ENCODE peak calls at places on chromosomes 3 and 15, in five cellular contexts. O is A549; N is frontal cortex; C is stimulated activated CD4-positive, alpha-beta T cell treated with anti-CD3 and anti-CD28 coated beads, TNF-alpha, amount 100 ng/mL, for 48 hours; B is activated CD4-positive, alpha-beta T cell treated with anti-CD3 and anti-CD28 coated beads for 4 hours. E is an unnamed sample.

GRCh38 chr3:142973217-142974009 is 9.9 kb upstream of the PAQR9 start:
- DNase-seq in O (no peak), N (no peak), C (no peak), B (no peak), E (no peak)

GRCh38 chr3:195768831-195769303 is 42.9 kb downstream of the MUC4 start:
- DNase-seq in O (no peak), N (no peak), C (no peak), B (no peak), E (no peak)

GRCh38 chr15:83837946-83838571 is 184.1 kb downstream of the ADAMTSL3 start:
- DNase-seq in O (peak), N (peak), C (no peak), B (no peak), E (peak)

GRCh38 chr15:55737373-55737772 is 5.6 kb downstream of the PRTG start:
- DNase-seq in O (no peak), N (no peak), C (no peak), B (no peak), E (no peak)

GRCh38 chr15:93608643-93609148 is 519.7 kb upstream of the RGMA start:
- DNase-seq in O (no peak), N (no peak), C (no peak), B (no peak), E (no peak)

GRCh38 chr3:58414538-58415197 is 19.0 kb downstream of the PDHB start:
- DNase-seq in O (peak), N (peak), C (peak), B (peak), E (peak)

GRCh38 chr3:63135362-63135761 is 142.7 kb upstream of the SYNPR start:
- DNase-seq in O (no peak), N (no peak), C (no peak), B (no peak), E (no peak)

GRCh38 chr15:30962079-30962478 is 29.3 kb downstream of the MTMR10 start:
- DNase-seq in O (no peak), N (no peak), C (no peak), B (no peak), E (no peak)

GRCh38 chr3:17473761-17474160 is 268.7 kb downstream of the TBC1D5 start:
- DNase-seq in O (no peak), N (no peak), C (no peak), B (no peak), E (no peak)

GRCh38 chr3:99751649-99752048 is 66.0 kb upstream of the CMSS1 start:
- DNase-seq in O (no peak), N (no peak), C (no peak), B (no peak), E (no peak)

GRCh38 chr3:16329792-16330061 is 64.7 kb downstream of the OXNAD1 start:
- DNase-seq in O (no peak), N (no peak), C (no peak), B (no peak), E (no peak)

GRCh38 chr3:194134231-194134756 is 1.7 kb upstream of the HES1 start:
- DNase-seq in O (no peak), N (peak), C (no peak), B (peak), E (peak)

GRCh38 chr3:27528798-27529197 is 44.6 kb upstream of the SLC4A7 start:
- DNase-seq in O (no peak), N (no peak), C (no peak), B (no peak), E (no peak)

GRCh38 chr3:45180051-45180450 is 33.9 kb upstream of the CDCP1 start:
- DNase-seq in O (no peak), N (no peak), C (no peak), B (no peak), E (no peak)